ENCODE peak calls at places on chromosomes 3 and 15, in eight cellular contexts. R is psoas muscle; K is endothelial cell of umbilical vein; G is cardiac muscle cell; H is CD8-positive, alpha-beta memory T cell; Y is body of pancreas; M is tibial artery; V is lower lobe of right lung. O is an unnamed sample.

GRCh38 chr3:105620236-105620635 is 248.6 kb downstream of the CBLB start:
- DNase-seq in R (no peak), K (no peak), G (no peak), H (no peak), Y (no peak), M (no peak), V (no peak), O (no peak)

GRCh38 chr3:17747184-17747889 is 4.9 kb upstream of the TBC1D5 start:
- DNase-seq in R (no peak), K (no peak), G (no peak), H (no peak), Y (no peak), M (no peak), V (no peak), O (no peak)

GRCh38 chr3:131224886-131225550 is 156.6 kb upstream of the NUDT16 start:
- DNase-seq in R (no peak), K (no peak), G (no peak), H (no peak), Y (no peak), M (no peak), V (no peak), O (no peak)

GRCh38 chr15:61681676-61682075 is 378.6 kb downstream of the VPS13C start:
- DNase-seq in R (no peak), K (no peak), G (no peak), H (no peak), Y (no peak), M (no peak), V (no peak), O (no peak)

GRCh38 chr15:40511093-40511471 is 40.3 kb downstream of the CHST14 start:
- DNase-seq in R (no peak), K (no peak), G (peak; percentile 14), H (no peak), Y (peak; percentile 16), M (no peak), V (no peak), O (no peak)

GRCh38 chr3:9934235-9934621 is 594 bp downstream of the CRELD1 start:
- DNase-seq in R (no peak), K (no peak), G (no peak), H (peak; percentile 18), Y (no peak), M (no peak), V (no peak), O (no peak)

GRCh38 chr3:149967067-149967685 is 3.5 kb downstream of the PFN2 start:
- DNase-seq in R (no peak), K (peak; percentile 54), G (peak; percentile 71), H (no peak), Y (no peak), M (no peak), V (no peak), O (peak; percentile 71)

GRCh38 chr3:194573680-194574437 is 59.4 kb downstream of the TMEM44 start:
- DNase-seq in R (peak; percentile 26), K (peak; percentile 54), G (peak; percentile 76), H (peak; percentile 5), Y (peak; percentile 62), M (no peak), V (no peak), O (peak; percentile 29)

GRCh38 chr15:98657721-98658120 is 9.4 kb downstream of the IGF1R start:
- DNase-seq in R (no peak), K (no peak), G (no peak), H (no peak), Y (no peak), M (no peak), V (no peak), O (no peak)

GRCh38 chr15:35548435-35548834 is 2.5 kb upstream of the DPH6 start:
- DNase-seq in R (no peak), K (no peak), G (no peak), H (no peak), Y (no peak), M (no peak), V (no peak), O (no peak)

GRCh38 chr15:63401078-63401477 is 19.4 kb upstream of the CA12 start:
- DNase-seq in R (no peak), K (no peak), G (no peak), H (no peak), Y (no peak), M (no peak), V (no peak), O (no peak)

GRCh38 chr3:19190136-19190535 is 41.8 kb downstream of the KCNH8 start:
- DNase-seq in R (no peak), K (no peak), G (no peak), H (no peak), Y (no peak), M (no peak), V (no peak), O (no peak)

GRCh38 chr3:31924628-31925270 is 56.3 kb downstream of the OSBPL10 start:
- DNase-seq in R (no peak), K (no peak), G (no peak), H (no peak), Y (no peak), M (no peak), V (no peak), O (no peak)

GRCh38 chr3:169458323-169458722 is 205.2 kb downstream of the MECOM start:
- DNase-seq in R (no peak), K (no peak), G (peak; percentile 70), H (no peak), Y (no peak), M (no peak), V (no peak), O (no peak)

GRCh38 chr3:100558233-100558632 is 51.2 kb upstream of the ADGRG7 start:
- DNase-seq in R (no peak), K (no peak), G (no peak), H (no peak), Y (no peak), M (no peak), V (no peak), O (no peak)

GRCh38 chr3:58962040-58962651 is 87.7 kb downstream of the CFAP20DC start:
- DNase-seq in R (no peak), K (no peak), G (no peak), H (no peak), Y (no peak), M (no peak), V (no peak), O (no peak)

GRCh38 chr15:66294932-66295235 is 1.5 kb downstream of the DIS3L start:
- DNase-seq in R (no peak), K (no peak), G (peak; percentile 42), H (no peak), Y (no peak), M (no peak), V (no peak), O (no peak)

GRCh38 chr3:23859012-23859743 is 53.4 kb downstream of the UBE2E1 start:
- DNase-seq in R (no peak), K (peak; percentile 56), G (peak; percentile 47), H (no peak), Y (peak; percentile 29), M (peak; percentile 28), V (no peak), O (peak; percentile 52)

GRCh38 chr3:49157289-49157688 is 8.8 kb downstream of the CCDC71 start:
- DNase-seq in R (no peak), K (no peak), G (no peak), H (no peak), Y (no peak), M (no peak), V (no peak), O (no peak)

GRCh38 chr3:149356630-149357029 is 20.8 kb downstream of the TM4SF1 start:
- DNase-seq in R (no peak), K (no peak), G (no peak), H (no peak), Y (no peak), M (no peak), V (no peak), O (no peak)

GRCh38 chr3:62261800-62262199 is 111.5 kb downstream of the FEZF2 start:
- DNase-seq in R (no peak), K (no peak), G (no peak), H (no peak), Y (no peak), M (no peak), V (no peak), O (no peak)
- H3K27me3 ChIP-seq in R (no peaks in the 10 kb centered on the region), K (no peaks in the 10 kb centered on the region), G (no peaks in the 10 kb centered on the region), H (no peaks in the 10 kb centered on the region), Y (no peaks in the 10 kb centered on the region), M (no peaks in the 10 kb centered on the region), V (no peaks in the 10 kb centered on the region), O (no peaks in the 10 kb centered on the region)

DNA sequence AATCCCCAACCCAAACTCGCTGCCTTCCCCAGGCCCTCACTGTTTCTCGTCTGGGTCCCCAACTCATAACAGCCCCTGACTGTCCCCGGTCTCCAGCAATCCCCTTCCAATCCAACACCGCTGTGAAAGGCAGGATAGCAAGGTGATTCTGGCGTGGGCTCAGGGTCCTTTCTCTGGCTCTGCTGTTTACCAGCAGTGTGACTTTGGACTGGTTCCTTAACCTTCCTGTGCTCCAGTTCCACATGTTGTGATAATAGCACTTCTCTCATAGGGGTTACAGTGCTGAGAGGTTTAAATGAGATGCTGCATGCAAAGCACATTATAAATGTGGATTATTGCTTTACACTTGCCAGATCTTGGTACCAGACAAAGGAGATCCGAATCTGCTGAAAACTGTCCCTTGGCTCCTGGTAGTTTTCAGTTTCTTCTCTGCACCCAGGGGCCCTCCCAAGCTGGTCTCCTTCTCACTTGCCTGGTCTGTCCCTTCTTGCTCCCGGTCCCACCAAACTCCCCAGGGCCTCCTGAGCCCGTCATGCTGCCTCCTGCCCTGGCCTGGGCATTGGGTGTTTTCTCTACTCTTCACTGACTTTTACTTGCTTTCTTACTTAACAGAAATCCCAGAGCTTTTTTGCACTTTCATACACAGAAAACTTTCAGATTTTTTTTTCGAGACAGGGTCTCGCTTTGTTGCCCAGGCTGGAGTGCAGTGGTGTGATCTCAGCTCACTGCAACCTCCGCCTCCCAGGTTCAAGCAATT is 26.8 kb upstream of the CYP11A1 start:
- DNase-seq in R (no peak), K (no peak), G (no peak), H (no peak), Y (no peak), M (no peak), V (no peak), O (no peak)
- H3K4me1 ChIP-seq in R (no peaks in the 10 kb centered on the region), K (no peaks in the 10 kb centered on the region), G (peaks cover 21% of the 10 kb centered on the region), H (peaks cover 6% of the 10 kb centered on the region), Y (no peaks in the 10 kb centered on the region), M (no peaks in the 10 kb centered on the region), V (peaks cover 1% of the 10 kb centered on the region), O (peaks cover 67% of the 10 kb centered on the region)

GRCh38 chr3:134650431-134651346 is at the start of gene KY:
- DNase-seq in R (peak; percentile 54), K (no peak), G (peak; percentile 60), H (no peak), Y (peak; percentile 38), M (no peak), V (peak; percentile 60), O (no peak)
- H3K27me3 ChIP-seq in R (no peaks in the 10 kb centered on the region), K (peaks cover 12% of the 10 kb centered on the region), G (peaks cover 61% of the 10 kb centered on the region), H (no peaks in the 10 kb centered on the region), Y (no peaks in the 10 kb centered on the region), M (no peaks in the 10 kb centered on the region), V (peaks cover 15% of the 10 kb centered on the region), O (peaks cover 69% of the 10 kb centered on the region)

DNA sequence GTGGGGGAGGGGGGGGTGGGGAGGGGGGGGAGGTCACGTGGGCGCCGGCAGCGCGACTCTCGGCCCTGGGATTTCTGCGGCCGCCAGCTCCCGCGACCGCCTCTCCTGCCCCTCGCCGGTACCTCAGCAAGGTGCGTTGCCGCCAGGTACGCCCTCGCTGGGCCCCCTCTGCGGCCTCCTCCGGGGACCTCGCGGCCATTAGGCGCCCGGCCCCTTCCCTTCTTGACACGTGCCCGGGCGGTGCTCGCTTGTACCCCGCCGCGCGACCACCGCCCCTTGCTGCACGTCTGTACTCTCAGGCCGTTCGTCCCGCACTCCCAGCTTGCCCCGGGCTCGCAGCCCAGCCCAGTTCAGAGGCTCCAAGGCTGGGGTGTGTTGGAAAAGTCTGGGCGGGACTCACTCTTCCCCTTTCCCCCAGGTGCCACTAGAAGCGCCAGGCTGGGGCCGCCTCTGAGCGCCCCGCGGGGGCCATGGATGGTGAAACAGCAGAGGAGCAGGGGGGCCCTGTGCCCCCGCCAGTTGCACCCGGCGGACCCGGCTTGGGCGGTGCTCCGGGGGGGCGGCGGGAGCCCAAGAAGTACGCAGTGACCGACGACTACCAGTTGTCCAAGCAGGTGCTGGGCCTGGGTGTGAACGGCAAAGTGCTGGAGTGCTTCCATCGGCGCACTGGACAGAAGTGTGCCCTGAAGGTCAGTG is at the start of gene MAPKAPK3:
- DNase-seq in R (peak; percentile 69), K (peak; percentile 27), G (peak; percentile 27), H (no peak), Y (peak; percentile 57), M (peak; percentile 47), V (no peak), O (peak; percentile 44)
- H3K4me1 ChIP-seq in R (peaks cover 47% of the 10 kb centered on the region), K (peaks cover 19% of the 10 kb centered on the region), G (peaks cover 15% of the 10 kb centered on the region), H (peaks cover 74% of the 10 kb centered on the region), Y (peaks cover 54% of the 10 kb centered on the region), M (no peaks in the 10 kb centered on the region), V (peaks cover 75% of the 10 kb centered on the region), O (peaks cover 36% of the 10 kb centered on the region)

O was measured in PC-9.